ENCODE peak calls at places on chromosomes 4 and X, in seven cellular contexts. F, M, R, K, D, V and W are unnamed samples. For H3K4me1 and H3K9me3, the result is how much of the 10 kb centered on the place peaks cover.

GRCh38 chr4:87559090-87559837 is 30.1 kb upstream of the SPARCL1 start:
- DNase-seq in F (no peak), M (no peak), R (no peak), K (no peak), D (no peak), V (no peak), W (no peak)

GRCh38 chr4:15153662-15154061 is 151.4 kb downstream of the CPEB2 start:
- DNase-seq in F (no peak), M (no peak), R (no peak), K (no peak), D (no peak), V (no peak), W (no peak)

GRCh38 chr4:57425610-57426009 is 315.4 kb upstream of the IGFBP7 start:
- DNase-seq in F (no peak), M (no peak), R (no peak), K (no peak), D (no peak), V (no peak), W (no peak)

GRCh38 chr4:183797041-183797444 is 108.1 kb upstream of the STOX2 start:
- DNase-seq in F (no peak), M (no peak), R (no peak), K (peak), D (peak), V (no peak), W (peak)

GRCh38 chrX:45781901-45782553 is 581.4 kb upstream of the DIPK2B start:
- DNase-seq in F (no peak), M (no peak), R (no peak), K (no peak), D (no peak), V (no peak), W (no peak)

GRCh38 chrX:134520860-134521390 is 61.0 kb downstream of the HPRT1 start:
- DNase-seq in F (no peak), M (no peak), R (no peak), K (no peak), D (no peak), V (peak), W (peak)

GRCh38 chrX:17405225-17405969 is 30.4 kb downstream of the NHS start:
- DNase-seq in F (peak), M (no peak), R (no peak), K (no peak), D (no peak), V (peak), W (no peak)

GRCh38 chr4:174222266-174222872 is 61.1 kb downstream of the FBXO8 start:
- DNase-seq in F (no peak), M (no peak), R (no peak), K (no peak), D (no peak), V (peak), W (peak)

GRCh38 chr4:78417603-78418002 is 134.0 kb upstream of the ANXA3 start:
- DNase-seq in F (no peak), M (no peak), R (no peak), K (no peak), D (no peak), V (no peak), W (peak)

GRCh38 chrX:111515298-111515697 is 3.9 kb downstream of the SERTM2 start:
- DNase-seq in F (no peak), M (no peak), R (no peak), K (no peak), D (no peak), V (no peak), W (no peak)

GRCh38 chr4:4641661-4642180 is 99.9 kb upstream of the STX18 start:
- DNase-seq in F (no peak), M (no peak), R (no peak), K (no peak), D (no peak), V (no peak), W (no peak)

GRCh38 chr4:178953447-178954120 is 1511.3 kb upstream of the AGA start:
- DNase-seq in F (no peak), M (no peak), R (no peak), K (no peak), D (no peak), V (no peak), W (no peak)

GRCh38 chrX:41276661-41277506 is 57.1 kb upstream of the DDX3X start:
- DNase-seq in F (no peak), M (no peak), R (no peak), K (no peak), D (no peak), V (no peak), W (no peak)

GRCh38 chrX:130702867-130703707 is 199.9 kb downstream of the ENOX2 start:
- DNase-seq in F (no peak), M (no peak), R (no peak), K (no peak), D (no peak), V (no peak), W (no peak)

GRCh38 chr4:16139066-16139945 is 55.5 kb upstream of the PROM1 start:
- DNase-seq in F (no peak), M (peak), R (no peak), K (no peak), D (no peak), V (no peak), W (no peak)

GRCh38 chr4:78710536-78710935 is 65.6 kb upstream of the BMP2K start:
- DNase-seq in F (no peak), M (no peak), R (no peak), K (no peak), D (no peak), V (peak), W (no peak)

GRCh38 chr4:81504685-81505598 is 33.2 kb upstream of the RASGEF1B start:
- DNase-seq in F (no peak), M (no peak), R (peak), K (peak), D (peak), V (no peak), W (no peak)

GRCh38 chrX:75273483-75273882 is 402 bp upstream of the UPRT start:
- DNase-seq in F (no peak), M (no peak), R (no peak), K (no peak), D (no peak), V (no peak), W (no peak)

GRCh38 chr4:109040441-109040840 is 262.0 kb downstream of the COL25A1 start:
- DNase-seq in F (no peak), M (no peak), R (no peak), K (no peak), D (no peak), V (no peak), W (no peak)

GRCh38 chrX:150664290-150664689 is 28.9 kb upstream of the MTMR1 start:
- DNase-seq in F (no peak), M (no peak), R (no peak), K (no peak), D (peak), V (no peak), W (no peak)

GRCh38 chr4:155085843-155086530 is 122.4 kb upstream of the NPY2R start:
- DNase-seq in F (no peak), M (no peak), R (no peak), K (no peak), D (no peak), V (no peak), W (no peak)

GRCh38 chrX:40721489-40722106 is 13.7 kb downstream of the MED14 start:
- DNase-seq in F (no peak), M (no peak), R (no peak), K (no peak), D (no peak), V (no peak), W (no peak)

GRCh38 chrX:43813898-43814297 is 68.4 kb downstream of the MAOB start:
- DNase-seq in F (no peak), M (no peak), R (no peak), K (no peak), D (no peak), V (peak), W (peak)

GRCh38 chrX:104318330-104319009 is 63.7 kb upstream of the ESX1 start:
- DNase-seq in F (no peak), M (peak), R (no peak), K (no peak), D (no peak), V (peak), W (peak)

GRCh38 chrX:51420610-51421009 is 75.8 kb downstream of the NUDT11 start:
- DNase-seq in F (peak), M (no peak), R (no peak), K (no peak), D (no peak), V (peak), W (peak)

GRCh38 chrX:68196939-68197791 is 236.1 kb downstream of the OPHN1 start:
- DNase-seq in F (peak), M (no peak), R (no peak), K (no peak), D (no peak), V (peak), W (peak)

GRCh38 chr4:159860945-159861344 is 758.1 kb downstream of the RAPGEF2 start:
- DNase-seq in F (no peak), M (no peak), R (no peak), K (no peak), D (no peak), V (no peak), W (no peak)

GRCh38 chr4:174763454-174764104 is 65.5 kb downstream of the GLRA3 start:
- DNase-seq in F (no peak), M (no peak), R (no peak), K (no peak), D (no peak), V (no peak), W (no peak)

GRCh38 chrX:23317799-23318724 is 16.6 kb upstream of the PTCHD1 start:
- DNase-seq in F (peak), M (no peak), R (no peak), K (peak), D (no peak), V (no peak), W (peak)

GRCh38 chr4:101515566-101515965 is 168.2 kb upstream of the PPP3CA start:
- DNase-seq in F (no peak), M (no peak), R (no peak), K (no peak), D (no peak), V (no peak), W (no peak)

GRCh38 chr4:139330283-139330682 is 28.0 kb upstream of the NDUFC1 start:
- DNase-seq in F (no peak), M (no peak), R (no peak), K (no peak), D (no peak), V (no peak), W (no peak)

GRCh38 chr4:80365928-80366327 is 30.4 kb downstream of the CFAP299 start:
- DNase-seq in F (no peak), M (peak), R (no peak), K (no peak), D (no peak), V (peak), W (peak)

GRCh38 chr4:7959066-7959465 is 19.4 kb upstream of the AFAP1 start:
- DNase-seq in F (no peak), M (no peak), R (no peak), K (no peak), D (no peak), V (no peak), W (no peak)
- H3K4me3 ChIP-seq in F (no peak), M (no peak), R (no peak), K (no peak), D (no peak), V (no peak), W (no peak)

GRCh38 chr4:185775792-185776555 is 36.0 kb downstream of the SORBS2 start:
- DNase-seq in F (no peak), M (no peak), R (no peak), K (no peak), D (no peak), V (no peak), W (no peak)
- H3K4me1 ChIP-seq in F (under half), M (under half), R (under half), K (under half), D (under half), V (under half), W (under half)

GRCh38 chr4:1251773-1252066 is 2.8 kb upstream of the CTBP1 start:
- DNase-seq in F (no peak), M (no peak), R (no peak), K (no peak), D (no peak), V (no peak), W (no peak)

GRCh38 chr4:1250921-1251772 is 2.2 kb upstream of the CTBP1 start:
- DNase-seq in F (no peak), M (no peak), R (peak), K (peak), D (peak), V (no peak), W (no peak)

GRCh38 chr4:1253831-1254230 is 4.9 kb upstream of the CTBP1 start:
- DNase-seq in F (no peak), M (no peak), R (no peak), K (no peak), D (no peak), V (no peak), W (no peak)

GRCh38 chr4:1255151-1255550 is 6.2 kb upstream of the CTBP1 start:
- DNase-seq in F (no peak), M (no peak), R (no peak), K (no peak), D (no peak), V (no peak), W (no peak)

GRCh38 chr4:1252928-1253492 is 4.1 kb upstream of the CTBP1 start:
- DNase-seq in F (no peak), M (no peak), R (no peak), K (no peak), D (no peak), V (no peak), W (no peak)
- H3K9me3 ChIP-seq in F (under half), M (under half), R (under half), K (under half), D (under half), V (under half), W (under half)

GRCh38 chr4:168483786-168484185 is 3.5 kb upstream of the DDX60L start:
- DNase-seq in F (no peak), M (no peak), R (no peak), K (no peak), D (no peak), V (no peak), W (no peak)

GRCh38 chr4:168475745-168476144 is 4.5 kb downstream of the DDX60L start:
- DNase-seq in F (no peak), M (no peak), R (no peak), K (peak), D (no peak), V (no peak), W (no peak)

GRCh38 chr4:168474660-168475320 is 5.5 kb downstream of the DDX60L start:
- DNase-seq in F (no peak), M (no peak), R (no peak), K (no peak), D (no peak), V (no peak), W (no peak)

GRCh38 chr4:168480991-168481588 is 798 bp upstream of the DDX60L start:
- DNase-seq in F (peak), M (no peak), R (no peak), K (no peak), D (no peak), V (peak), W (peak)

GRCh38 chr4:168478868-168479267 is 1.4 kb downstream of the DDX60L start:
- DNase-seq in F (no peak), M (no peak), R (no peak), K (no peak), D (no peak), V (no peak), W (no peak)
- H3K4me3 ChIP-seq in F (no peak), M (peak), R (no peak), K (peak), D (no peak), V (no peak), W (no peak)

DNA sequence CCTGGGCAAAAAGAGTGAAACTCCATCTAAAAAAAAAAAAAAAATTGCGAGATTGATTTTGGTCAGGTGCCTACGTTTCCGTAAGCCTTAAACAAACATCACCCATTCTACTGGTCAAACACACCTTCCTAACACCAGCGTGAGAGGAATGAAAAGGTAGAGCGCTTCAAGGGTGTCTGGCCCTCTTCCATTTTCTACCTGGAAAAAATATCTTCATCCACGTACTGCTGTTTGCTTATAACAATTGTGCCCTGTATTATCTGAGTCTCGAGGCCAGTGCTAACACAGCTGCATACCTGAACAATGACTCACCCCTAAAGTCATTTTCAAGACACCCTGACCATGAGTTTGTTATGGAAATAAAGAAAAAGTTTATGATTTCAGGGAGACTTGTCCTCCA is 13.9 kb downstream of the TMSB4X start:
- DNase-seq in F (no peak), M (no peak), R (no peak), K (no peak), D (no peak), V (peak), W (no peak)
- H3K4me1 ChIP-seq in F (under half), M (under half), R (under half), K (under half), D (under half), V (under half), W (under half)

GRCh38 chr4:129063640-129064039 is 29.7 kb downstream of the SCLT1 start:
- DNase-seq in F (no peak), M (no peak), R (no peak), K (no peak), D (no peak), V (no peak), W (no peak)
- H3K9me3 ChIP-seq in F (under half), M (under half), R (under half), K (half or more), D (under half), V (under half), W (under half)

DNA sequence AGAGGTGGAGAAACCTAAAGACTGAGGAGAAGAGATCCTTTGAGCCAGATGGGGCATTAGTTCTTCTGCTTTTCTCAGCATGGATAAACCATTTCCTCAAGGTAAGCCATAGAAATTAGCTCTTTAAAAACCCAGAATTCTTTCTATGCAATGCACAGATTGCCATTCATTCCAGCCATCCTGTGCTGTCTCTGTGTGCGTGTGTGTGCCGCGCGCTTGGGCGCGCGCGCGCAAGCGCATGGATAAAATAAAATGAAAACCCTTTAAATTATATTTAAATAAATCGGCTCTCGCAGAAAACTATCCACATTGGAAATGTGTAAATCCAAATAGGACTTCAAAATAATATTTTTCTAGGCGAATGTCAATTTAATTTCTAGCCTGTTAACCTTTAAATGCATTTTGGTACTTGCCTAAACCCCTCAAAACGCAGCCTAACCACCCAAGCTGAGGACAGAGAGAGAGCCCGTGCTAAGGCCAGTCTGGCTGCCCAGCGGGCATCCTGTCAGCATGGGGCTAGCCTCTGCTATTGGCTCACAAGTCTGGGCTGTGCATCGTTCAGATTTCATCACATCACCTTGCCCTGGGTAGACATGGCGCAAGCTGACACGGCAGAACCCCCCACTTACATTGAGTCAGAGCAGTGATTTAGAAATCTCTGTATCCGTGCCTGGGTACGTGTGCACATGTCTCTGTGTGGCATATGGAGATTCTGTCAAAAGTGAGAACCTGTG is 112.9 kb upstream of the VAMP7 start:
- DNase-seq in F (no peak), M (no peak), R (no peak), K (peak), D (no peak), V (no peak), W (no peak)
- H3K4me3 ChIP-seq in F (peak), M (peak), R (no peak), K (peak), D (no peak), V (peak), W (peak)

DNA sequence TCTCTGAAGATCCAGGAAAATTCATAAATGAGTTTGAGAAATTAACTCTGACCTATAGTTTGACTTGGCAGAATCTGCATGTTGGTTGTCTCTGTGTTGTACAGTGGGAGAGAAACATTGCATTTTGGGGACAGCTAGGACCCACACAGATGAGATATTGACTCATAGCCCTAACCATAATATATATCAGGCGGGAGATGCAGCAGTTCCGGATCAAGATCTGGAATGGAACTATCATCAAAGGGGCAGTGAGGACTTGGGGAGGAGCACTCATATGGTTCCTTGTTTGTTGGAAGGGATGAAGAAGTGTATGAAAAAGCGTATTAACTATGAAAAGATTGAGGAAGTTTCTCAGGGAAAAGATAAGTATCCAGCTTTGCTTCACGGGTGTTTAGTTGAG is 14.0 kb downstream of the CXCL2 start:
- DNase-seq in F (no peak), M (no peak), R (no peak), K (no peak), D (no peak), V (no peak), W (no peak)
- H3K4me1 ChIP-seq in F (under half), M (under half), R (under half), K (under half), D (under half), V (under half), W (under half)